ENCODE peak calls at places on chromosomes 12 and 14, in ten cellular contexts. J is HCT116; B is suprapubic skin; O is left ventricle myocardium inferior; V is CD8-positive, alpha-beta memory T cell; F is neuronal stem cell; X is endothelial cell of umbilical vein; M is heart right ventricle; N is endodermal cell; P is upper lobe of left lung. U is an unnamed sample.

GRCh38 chr14:90850487-90850886 is 34.3 kb upstream of the TTC7B start:
- DNase-seq in O (no peak), X (peak), P (no peak), J (peak), V (no peak), F (no peak), N (peak), B (no peak), M (no peak), U (no peak)

GRCh38 chr12:48961331-48961730 is 4.0 kb upstream of the ARF3 start:
- DNase-seq in O (no peak), N (no peak), V (no peak), B (no peak), P (no peak), J (no peak), M (no peak), X (peak), F (no peak), U (no peak)

GRCh38 chr12:5577741-5578140 is 145.8 kb downstream of the NTF3 start:
- DNase-seq in V (no peak), O (no peak), B (no peak), P (no peak), N (no peak), F (no peak), J (no peak), X (peak), M (no peak), U (no peak)

GRCh38 chr14:68583527-68584275 is 209.2 kb downstream of the ZFP36L1 start:
- DNase-seq in V (no peak), B (no peak), F (no peak), P (peak), N (no peak), X (no peak), M (no peak), O (no peak), J (no peak), U (no peak)

GRCh38 chr14:36856095-36856878 is 194.6 kb downstream of the PAX9 start:
- DNase-seq in B (no peak), M (no peak), N (no peak), F (no peak), X (no peak), J (no peak), O (no peak), P (no peak), V (no peak), U (no peak)

GRCh38 chr12:4191642-4192041 is 81.9 kb upstream of the CCND2 start:
- DNase-seq in V (no peak), X (no peak), F (no peak), P (no peak), N (no peak), M (no peak), B (no peak), O (no peak), J (no peak), U (no peak)

GRCh38 chr14:101175731-101176534 is 272.4 kb upstream of the RTL1 start:
- DNase-seq in O (no peak), F (no peak), P (no peak), V (no peak), X (no peak), B (peak), J (no peak), M (no peak), N (no peak), U (no peak)

GRCh38 chr12:14239935-14240872 is 125.3 kb upstream of the ATF7IP start:
- DNase-seq in B (no peak), V (no peak), O (no peak), X (no peak), P (no peak), N (peak), F (no peak), J (no peak), M (no peak), U (no peak)

GRCh38 chr12:52816189-52816588 is 2.3 kb upstream of the KRT4 start:
- DNase-seq in F (no peak), O (no peak), B (no peak), V (no peak), X (no peak), M (no peak), P (no peak), J (no peak), N (no peak), U (no peak)

GRCh38 chr14:60245316-60246177 is 3.5 kb upstream of the PPM1A start:
- DNase-seq in V (no peak), B (no peak), F (no peak), J (no peak), P (no peak), O (no peak), N (no peak), X (no peak), M (no peak), U (no peak)

GRCh38 chr14:100065942-100066574 is 836 bp downstream of the EVL start:
- DNase-seq in O (no peak), J (no peak), V (peak), M (no peak), P (no peak), B (no peak), N (no peak), X (no peak), F (no peak), U (no peak)

GRCh38 chr14:79840068-79840467 is 371.2 kb downstream of the DIO2 start:
- DNase-seq in N (no peak), O (no peak), X (no peak), F (no peak), M (no peak), V (no peak), J (no peak), P (no peak), B (no peak), U (no peak)

GRCh38 chr14:79837699-79838098 is 373.6 kb downstream of the DIO2 start:
- DNase-seq in F (no peak), M (no peak), O (no peak), B (no peak), J (no peak), X (no peak), V (no peak), P (no peak), N (no peak), U (no peak)

GRCh38 chr14:79842270-79842669 is 369.0 kb downstream of the DIO2 start:
- DNase-seq in V (no peak), N (no peak), J (no peak), P (no peak), F (no peak), M (no peak), B (no peak), X (no peak), O (peak), U (no peak)

GRCh38 chr14:79836577-79836976 is 374.7 kb downstream of the DIO2 start:
- DNase-seq in O (no peak), N (no peak), J (no peak), F (no peak), X (no peak), B (no peak), V (no peak), P (no peak), M (no peak), U (no peak)

GRCh38 chr14:79841433-79841832 is 369.9 kb downstream of the DIO2 start:
- DNase-seq in M (no peak), N (no peak), X (no peak), O (no peak), F (no peak), J (no peak), B (no peak), V (no peak), P (no peak), U (no peak)
- H3K27ac ChIP-seq in M (no peak), N (no peak), X (no peak), O (peak), F (no peak), J (no peak), B (no peak), V (no peak), P (no peak), U (no peak)

GRCh38 chr14:96761066-96761465 is 36.1 kb upstream of the VRK1 start:
- DNase-seq in V (no peak), P (no peak), J (no peak), O (no peak), N (no peak), B (no peak), F (no peak), X (no peak), M (no peak), U (no peak)

GRCh38 chr14:96756745-96757144 is 40.4 kb upstream of the VRK1 start:
- DNase-seq in B (no peak), V (no peak), P (no peak), X (no peak), O (no peak), M (no peak), J (no peak), N (no peak), F (no peak), U (no peak)

GRCh38 chr14:96764012-96764411 is 33.2 kb upstream of the VRK1 start:
- DNase-seq in J (no peak), O (no peak), B (no peak), X (no peak), F (no peak), V (no peak), P (no peak), M (no peak), N (no peak), U (no peak)

GRCh38 chr14:96757456-96757855 is 39.7 kb upstream of the VRK1 start:
- DNase-seq in P (no peak), O (no peak), X (no peak), N (no peak), B (no peak), J (no peak), M (no peak), V (no peak), F (no peak), U (no peak)

GRCh38 chr14:96762650-96763049 is 34.5 kb upstream of the VRK1 start:
- DNase-seq in F (peak), N (peak), V (no peak), J (peak), B (no peak), P (no peak), O (no peak), X (peak), M (no peak), U (no peak)
- H3K4me3 ChIP-seq in F (peak), N (peak), V (peak), J (peak), B (no peak), P (no peak), O (no peak), X (no peak), M (no peak), U (no peak)

DNA sequence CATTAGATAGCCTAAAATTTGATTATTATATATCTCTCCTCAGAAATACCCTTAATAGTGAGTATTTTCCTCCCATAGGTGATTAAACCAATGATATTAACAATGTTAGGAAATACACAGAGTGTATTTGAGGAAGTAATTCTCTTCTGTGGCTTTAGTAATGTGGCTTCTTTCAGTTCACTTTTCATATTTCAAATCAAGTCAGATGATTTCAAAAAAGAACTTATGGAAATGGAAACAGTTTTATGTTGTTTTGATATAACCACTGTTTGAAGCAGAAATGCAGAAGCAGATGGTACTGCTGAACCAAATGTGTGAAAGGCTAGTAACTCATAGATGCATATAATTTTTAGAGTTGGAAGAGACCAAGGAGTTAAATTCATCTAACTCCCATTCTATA is 1.8 kb upstream of the GPR33 start:
- DNase-seq in X (no peak), B (no peak), P (no peak), V (no peak), F (no peak), O (no peak), M (no peak), N (no peak), J (no peak), U (no peak)
- H3K27ac ChIP-seq in X (no peak), B (no peak), P (no peak), V (no peak), F (no peak), O (no peak), M (no peak), N (no peak), J (no peak), U (no peak)

GRCh38 chr14:104446611-104447010 is 133.0 kb upstream of the C14orf180 start:
- DNase-seq in P (no peak), F (no peak), M (no peak), V (no peak), X (no peak), B (peak), O (no peak), N (peak), J (no peak), U (no peak)

GRCh38 chr14:104448721-104449120 is 130.8 kb upstream of the C14orf180 start:
- DNase-seq in O (no peak), X (no peak), F (no peak), P (no peak), B (no peak), N (no peak), M (no peak), V (no peak), J (no peak), U (no peak)

GRCh38 chr14:104445832-104446381 is 133.7 kb upstream of the C14orf180 start:
- DNase-seq in X (no peak), F (no peak), V (no peak), M (no peak), O (no peak), B (peak), N (peak), P (no peak), J (no peak), U (no peak)

GRCh38 chr14:104447750-104448149 is 131.8 kb upstream of the C14orf180 start:
- DNase-seq in J (no peak), X (no peak), V (no peak), M (no peak), F (no peak), N (no peak), P (no peak), O (no peak), B (no peak), U (no peak)

GRCh38 chr14:104448321-104448720 is 131.2 kb upstream of the C14orf180 start:
- DNase-seq in J (no peak), X (peak), B (no peak), N (no peak), P (no peak), O (no peak), F (no peak), V (no peak), M (no peak), U (no peak)
- H3K4me3 ChIP-seq in J (no peak), X (no peak), B (no peak), N (no peak), P (no peak), O (no peak), F (no peak), V (no peak), M (no peak), U (no peak)